ENCODE peak calls at places on chromosomes 7 and 10, in ten cellular contexts. One of them, this sample, is unnamed. For H3K4me1 and H3K9me3, the result is how much of the 10 kb centered on the place peaks cover.

GRCh38 chr7:140059288-140060242 is 3.2 kb downstream of the PARP12 start:
- DNase-seq in ovary: peak
- DNase-seq in endodermal cell: no peak
- DNase-seq in mammary epithelial cell: peak
- DNase-seq in HCT116: peak
- DNase-seq in Karpas-422: no peak
- DNase-seq in fibroblast of lung: peak
- DNase-seq in heart left ventricle: peak
- DNase-seq in colonic mucosa: peak
- DNase-seq in SK-N-SH: peak
- DNase-seq in this sample: no peak

GRCh38 chr7:24778543-24779282 is 21.4 kb upstream of the GSDME start:
- DNase-seq in ovary: no peak
- DNase-seq in endodermal cell: peak
- DNase-seq in mammary epithelial cell: no peak
- DNase-seq in HCT116: no peak
- DNase-seq in Karpas-422: no peak
- DNase-seq in fibroblast of lung: peak
- DNase-seq in heart left ventricle: peak
- DNase-seq in colonic mucosa: no peak
- DNase-seq in SK-N-SH: no peak
- DNase-seq in this sample: no peak

GRCh38 chr10:68559872-68560200 is 301 bp upstream of the TET1 start:
- DNase-seq in ovary: no peak
- DNase-seq in endodermal cell: no peak
- DNase-seq in mammary epithelial cell: no peak
- DNase-seq in HCT116: peak
- DNase-seq in Karpas-422: no peak
- DNase-seq in fibroblast of lung: no peak
- DNase-seq in heart left ventricle: no peak
- DNase-seq in colonic mucosa: no peak
- DNase-seq in SK-N-SH: no peak
- DNase-seq in this sample: no peak

GRCh38 chr7:36036590-36036989 is 116.5 kb upstream of the EEPD1 start:
- DNase-seq in ovary: no peak
- DNase-seq in endodermal cell: no peak
- DNase-seq in mammary epithelial cell: peak
- DNase-seq in HCT116: no peak
- DNase-seq in Karpas-422: no peak
- DNase-seq in fibroblast of lung: no peak
- DNase-seq in heart left ventricle: peak
- DNase-seq in colonic mucosa: no peak
- DNase-seq in SK-N-SH: peak
- DNase-seq in this sample: no peak

GRCh38 chr7:66930341-66930740 is 9.3 kb downstream of the TMEM248 start:
- DNase-seq in ovary: no peak
- DNase-seq in endodermal cell: peak
- DNase-seq in mammary epithelial cell: peak
- DNase-seq in HCT116: peak
- DNase-seq in Karpas-422: no peak
- DNase-seq in fibroblast of lung: peak
- DNase-seq in heart left ventricle: no peak
- DNase-seq in colonic mucosa: no peak
- DNase-seq in SK-N-SH: peak
- DNase-seq in this sample: no peak

GRCh38 chr7:121138262-121138933 is 149.9 kb downstream of the CPED1 start:
- DNase-seq in ovary: no peak
- DNase-seq in endodermal cell: no peak
- DNase-seq in mammary epithelial cell: peak
- DNase-seq in HCT116: no peak
- DNase-seq in Karpas-422: no peak
- DNase-seq in fibroblast of lung: peak
- DNase-seq in heart left ventricle: no peak
- DNase-seq in colonic mucosa: no peak
- DNase-seq in SK-N-SH: no peak
- DNase-seq in this sample: no peak

GRCh38 chr7:151722533-151722932 is 154.4 kb downstream of the PRKAG2 start:
- DNase-seq in ovary: no peak
- DNase-seq in endodermal cell: no peak
- DNase-seq in mammary epithelial cell: no peak
- DNase-seq in HCT116: no peak
- DNase-seq in Karpas-422: no peak
- DNase-seq in fibroblast of lung: no peak
- DNase-seq in heart left ventricle: peak
- DNase-seq in colonic mucosa: no peak
- DNase-seq in SK-N-SH: peak
- DNase-seq in this sample: no peak

GRCh38 chr10:326894-327635 is 191.8 kb downstream of the ZMYND11 start:
- DNase-seq in ovary: no peak
- DNase-seq in endodermal cell: no peak
- DNase-seq in mammary epithelial cell: no peak
- DNase-seq in HCT116: no peak
- DNase-seq in Karpas-422: no peak
- DNase-seq in fibroblast of lung: no peak
- DNase-seq in heart left ventricle: no peak
- DNase-seq in colonic mucosa: no peak
- DNase-seq in SK-N-SH: no peak
- DNase-seq in this sample: no peak

GRCh38 chr7:30162622-30163124 is 27.9 kb downstream of the MTURN start:
- DNase-seq in ovary: no peak
- DNase-seq in endodermal cell: no peak
- DNase-seq in mammary epithelial cell: peak
- DNase-seq in HCT116: no peak
- DNase-seq in Karpas-422: peak
- DNase-seq in fibroblast of lung: peak
- DNase-seq in heart left ventricle: no peak
- DNase-seq in colonic mucosa: no peak
- DNase-seq in SK-N-SH: no peak
- DNase-seq in this sample: no peak

GRCh38 chr7:147756290-147756689 is 834.3 kb upstream of the C7orf33 start:
- DNase-seq in ovary: no peak
- DNase-seq in endodermal cell: no peak
- DNase-seq in mammary epithelial cell: no peak
- DNase-seq in HCT116: no peak
- DNase-seq in Karpas-422: no peak
- DNase-seq in fibroblast of lung: no peak
- DNase-seq in heart left ventricle: no peak
- DNase-seq in colonic mucosa: no peak
- DNase-seq in SK-N-SH: no peak
- DNase-seq in this sample: no peak

DNA sequence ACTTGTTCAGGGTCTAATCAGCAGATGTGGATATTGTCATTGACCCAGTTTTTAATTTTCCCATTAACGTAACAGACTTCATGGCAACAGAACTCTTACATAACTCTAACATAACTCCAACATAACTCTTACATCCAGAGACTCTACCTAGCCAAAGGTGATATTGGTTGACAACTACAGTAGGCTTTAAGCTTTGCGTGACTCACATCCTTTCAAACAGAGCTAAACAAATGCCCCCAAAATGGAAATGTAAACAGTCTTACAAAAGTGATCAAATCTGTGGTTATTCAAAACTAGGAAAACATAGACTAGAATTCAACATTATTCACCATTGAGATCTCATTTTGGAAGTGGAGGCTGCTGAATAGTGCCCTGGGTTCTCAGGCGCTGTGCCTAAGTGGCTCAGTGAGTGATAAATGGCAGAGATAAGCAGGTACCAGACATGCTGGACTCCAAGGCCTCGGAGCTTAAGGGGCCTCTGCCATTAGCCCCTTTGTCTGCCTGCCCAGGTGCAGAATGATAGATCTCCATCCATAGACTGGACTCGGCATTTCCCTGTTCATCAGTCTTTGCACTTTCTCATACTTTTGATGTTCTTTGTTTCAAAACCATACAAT is 34.3 kb upstream of the BTBD16 start:
- DNase-seq in ovary: no peak
- DNase-seq in endodermal cell: no peak
- DNase-seq in mammary epithelial cell: peak
- DNase-seq in HCT116: no peak
- DNase-seq in Karpas-422: no peak
- DNase-seq in fibroblast of lung: no peak
- DNase-seq in heart left ventricle: no peak
- DNase-seq in colonic mucosa: no peak
- DNase-seq in SK-N-SH: peak
- DNase-seq in this sample: no peak
- H3K4me1 ChIP-seq in ovary: under half
- H3K4me1 ChIP-seq in endodermal cell: under half
- H3K4me1 ChIP-seq in mammary epithelial cell: under half
- H3K4me1 ChIP-seq in HCT116: under half
- H3K4me1 ChIP-seq in Karpas-422: under half
- H3K4me1 ChIP-seq in fibroblast of lung: under half
- H3K4me1 ChIP-seq in heart left ventricle: under half
- H3K4me1 ChIP-seq in colonic mucosa: under half
- H3K4me1 ChIP-seq in SK-N-SH: half or more
- H3K4me1 ChIP-seq in this sample: under half

DNA sequence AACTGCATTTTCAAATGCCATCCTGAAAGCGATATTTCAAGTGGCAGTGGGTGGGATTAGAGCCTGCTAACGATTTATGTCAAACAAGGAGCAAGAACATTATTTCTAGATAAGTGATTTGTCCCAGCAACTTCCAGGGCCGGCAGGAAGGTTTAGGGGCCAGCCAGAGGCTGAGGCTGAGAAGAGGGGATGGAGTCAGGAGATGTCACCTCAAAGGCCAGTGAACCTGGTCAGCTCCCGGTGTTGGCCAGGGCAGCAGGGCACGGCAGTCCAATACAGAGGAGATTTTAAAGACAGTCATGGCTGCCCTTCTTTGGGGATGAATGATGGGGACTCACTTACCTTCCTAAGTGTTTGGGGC is 105.7 kb upstream of the PPIF start:
- DNase-seq in ovary: no peak
- DNase-seq in endodermal cell: peak
- DNase-seq in mammary epithelial cell: no peak
- DNase-seq in HCT116: no peak
- DNase-seq in Karpas-422: no peak
- DNase-seq in fibroblast of lung: no peak
- DNase-seq in heart left ventricle: no peak
- DNase-seq in colonic mucosa: no peak
- DNase-seq in SK-N-SH: no peak
- DNase-seq in this sample: no peak
- H3K4me3 ChIP-seq in ovary: no peak
- H3K4me3 ChIP-seq in endodermal cell: peak
- H3K4me3 ChIP-seq in mammary epithelial cell: no peak
- H3K4me3 ChIP-seq in HCT116: no peak
- H3K4me3 ChIP-seq in Karpas-422: peak
- H3K4me3 ChIP-seq in fibroblast of lung: no peak
- H3K4me3 ChIP-seq in heart left ventricle: peak
- H3K4me3 ChIP-seq in colonic mucosa: no peak
- H3K4me3 ChIP-seq in SK-N-SH: peak
- H3K4me3 ChIP-seq in this sample: no peak

DNA sequence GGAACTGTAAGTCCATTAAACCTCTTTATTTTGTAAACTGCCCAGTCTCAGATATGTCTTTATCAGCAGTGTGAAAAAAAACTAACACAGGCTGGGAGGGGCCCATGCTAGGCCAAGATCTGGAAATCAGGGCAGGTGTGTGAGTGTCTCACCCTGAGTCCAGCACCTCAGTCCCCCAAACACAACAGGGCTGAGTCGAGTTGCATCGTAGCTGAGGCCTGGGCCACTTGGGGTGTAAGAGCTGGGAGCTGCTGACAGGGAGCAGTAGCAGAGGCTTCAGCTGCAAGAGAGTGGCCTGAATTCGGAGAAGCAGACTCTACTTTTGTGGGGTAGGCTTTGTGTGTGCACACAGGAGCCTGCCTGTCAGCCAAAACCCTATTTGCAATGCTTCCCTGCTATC is 553.1 kb downstream of the PTPRN2 start:
- DNase-seq in ovary: no peak
- DNase-seq in endodermal cell: no peak
- DNase-seq in mammary epithelial cell: no peak
- DNase-seq in HCT116: no peak
- DNase-seq in Karpas-422: no peak
- DNase-seq in fibroblast of lung: no peak
- DNase-seq in heart left ventricle: no peak
- DNase-seq in colonic mucosa: no peak
- DNase-seq in SK-N-SH: no peak
- DNase-seq in this sample: no peak
- H3K9me3 ChIP-seq in ovary: under half
- H3K9me3 ChIP-seq in endodermal cell: half or more
- H3K9me3 ChIP-seq in mammary epithelial cell: under half
- H3K9me3 ChIP-seq in HCT116: under half
- H3K9me3 ChIP-seq in Karpas-422: under half
- H3K9me3 ChIP-seq in fibroblast of lung: under half
- H3K9me3 ChIP-seq in heart left ventricle: under half
- H3K9me3 ChIP-seq in colonic mucosa: under half
- H3K9me3 ChIP-seq in SK-N-SH: under half
- H3K9me3 ChIP-seq in this sample: under half

GRCh38 chr10:96706331-96706853 is 13.9 kb downstream of the PIK3AP1 start:
- DNase-seq in ovary: no peak
- DNase-seq in endodermal cell: no peak
- DNase-seq in mammary epithelial cell: no peak
- DNase-seq in HCT116: no peak
- DNase-seq in Karpas-422: no peak
- DNase-seq in fibroblast of lung: no peak
- DNase-seq in heart left ventricle: no peak
- DNase-seq in colonic mucosa: no peak
- DNase-seq in SK-N-SH: no peak
- DNase-seq in this sample: no peak

GRCh38 chr10:96701265-96701664 is 19.0 kb downstream of the PIK3AP1 start:
- DNase-seq in ovary: no peak
- DNase-seq in endodermal cell: no peak
- DNase-seq in mammary epithelial cell: no peak
- DNase-seq in HCT116: no peak
- DNase-seq in Karpas-422: peak
- DNase-seq in fibroblast of lung: no peak
- DNase-seq in heart left ventricle: no peak
- DNase-seq in colonic mucosa: no peak
- DNase-seq in SK-N-SH: no peak
- DNase-seq in this sample: no peak

GRCh38 chr10:96703358-96703757 is 17.0 kb downstream of the PIK3AP1 start:
- DNase-seq in ovary: no peak
- DNase-seq in endodermal cell: no peak
- DNase-seq in mammary epithelial cell: no peak
- DNase-seq in HCT116: no peak
- DNase-seq in Karpas-422: peak
- DNase-seq in fibroblast of lung: no peak
- DNase-seq in heart left ventricle: no peak
- DNase-seq in colonic mucosa: no peak
- DNase-seq in SK-N-SH: no peak
- DNase-seq in this sample: no peak

GRCh38 chr10:96708456-96708855 is 11.9 kb downstream of the PIK3AP1 start:
- DNase-seq in ovary: no peak
- DNase-seq in endodermal cell: no peak
- DNase-seq in mammary epithelial cell: no peak
- DNase-seq in HCT116: no peak
- DNase-seq in Karpas-422: peak
- DNase-seq in fibroblast of lung: no peak
- DNase-seq in heart left ventricle: no peak
- DNase-seq in colonic mucosa: no peak
- DNase-seq in SK-N-SH: no peak
- DNase-seq in this sample: no peak

DNA sequence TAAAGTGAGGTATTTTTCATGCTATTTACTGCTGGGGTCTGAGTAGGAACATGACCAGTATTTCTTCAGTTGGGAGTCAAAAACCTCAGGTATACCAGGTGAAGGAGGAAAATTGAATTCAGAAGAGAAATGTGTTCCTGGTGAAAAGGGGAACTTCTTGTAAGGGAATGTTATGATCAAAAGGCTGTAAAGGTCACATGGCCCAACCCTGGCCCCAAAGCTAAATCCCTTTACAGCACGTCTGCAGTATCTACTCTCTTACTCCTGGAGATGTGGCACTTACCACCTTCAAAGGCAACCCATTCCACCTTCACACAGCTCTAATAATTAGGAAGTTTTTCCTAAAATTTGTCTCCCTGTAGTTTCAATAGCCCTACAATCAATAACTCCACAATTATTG is 15.2 kb downstream of the PIK3AP1 start:
- DNase-seq in ovary: no peak
- DNase-seq in endodermal cell: no peak
- DNase-seq in mammary epithelial cell: no peak
- DNase-seq in HCT116: no peak
- DNase-seq in Karpas-422: no peak
- DNase-seq in fibroblast of lung: no peak
- DNase-seq in heart left ventricle: no peak
- DNase-seq in colonic mucosa: no peak
- DNase-seq in SK-N-SH: no peak
- DNase-seq in this sample: no peak
- H3K4me1 ChIP-seq in ovary: under half
- H3K4me1 ChIP-seq in endodermal cell: under half
- H3K4me1 ChIP-seq in mammary epithelial cell: under half
- H3K4me1 ChIP-seq in HCT116: under half
- H3K4me1 ChIP-seq in Karpas-422: half or more
- H3K4me1 ChIP-seq in fibroblast of lung: under half
- H3K4me1 ChIP-seq in heart left ventricle: half or more
- H3K4me1 ChIP-seq in colonic mucosa: under half
- H3K4me1 ChIP-seq in SK-N-SH: under half
- H3K4me1 ChIP-seq in this sample: under half

This sample was measured in iPS DF 6.9.